ENCODE peak calls at places on chromosome 12, in nine cellular contexts. I is stimulated activated CD8-positive, alpha-beta memory T cell treated with anti-CD3 and anti-CD28 coated beads, Interleukin-15, amount 100 ng/mL, for 24 hours; T is Right ventricle myocardium superior; C is osteocyte; M is Panc1; B is RWPE1; Z is neural progenitor cell; K is EL; V is T follicular helper cell. H is an unnamed sample.

GRCh38 chr12:116528067-116528466 is 31.1 kb upstream of the MAP1LC3B2 start:
- DNase-seq in M (no peak), I (no peak), B (peak), T (no peak), K (peak), V (no peak), C (no peak), Z (no peak), H (no peak)

GRCh38 chr12:70449074-70449757 is 83.1 kb downstream of the KCNMB4 start:
- DNase-seq in Z (no peak), K (peak), V (no peak), I (no peak), M (no peak), C (no peak), T (no peak), B (peak), H (no peak)

GRCh38 chr12:68439368-68440045 is 107.3 kb upstream of the MDM1 start:
- DNase-seq in C (no peak), I (no peak), B (peak), M (no peak), Z (no peak), V (no peak), T (no peak), K (no peak), H (no peak)

GRCh38 chr12:49331360-49332222 is 5.4 kb downstream of the C1QL4 start:
- DNase-seq in T (peak), M (no peak), K (peak), V (no peak), C (no peak), Z (peak), B (peak), I (no peak), H (no peak)

GRCh38 chr12:79274571-79275064 is 410.0 kb downstream of the SYT1 start:
- DNase-seq in K (no peak), V (no peak), B (no peak), C (no peak), M (no peak), Z (no peak), T (no peak), I (no peak), H (no peak)

GRCh38 chr12:29148958-29149690 is at the start of gene FAR2:
- DNase-seq in K (peak), Z (peak), B (no peak), T (peak), C (peak), M (no peak), V (no peak), I (peak), H (no peak)

GRCh38 chr12:553216-554000 is 93.7 kb downstream of the B4GALNT3 start:
- DNase-seq in M (no peak), Z (no peak), V (no peak), C (peak), B (no peak), T (no peak), I (no peak), K (no peak), H (no peak)

GRCh38 chr12:29889737-29890136 is 106.0 kb upstream of the TMTC1 start:
- DNase-seq in B (no peak), M (no peak), C (no peak), K (peak), T (peak), I (no peak), Z (peak), V (no peak), H (no peak)

GRCh38 chr12:93461503-93461902 is 5.8 kb upstream of the MRPL42 start:
- DNase-seq in K (no peak), Z (no peak), M (no peak), V (no peak), B (no peak), C (no peak), I (no peak), T (no peak), H (no peak)

GRCh38 chr12:32679091-32679909 is at the start of gene DNM1L:
- DNase-seq in T (peak), M (peak), V (peak), C (peak), K (peak), Z (peak), I (peak), B (peak), H (peak)

GRCh38 chr12:49881400-49882247 is 22.1 kb downstream of the FAIM2 start:
- DNase-seq in V (no peak), I (no peak), T (no peak), Z (no peak), C (no peak), K (no peak), M (no peak), B (no peak), H (no peak)

GRCh38 chr12:108516511-108517275 is 1.6 kb downstream of the FICD start:
- DNase-seq in B (no peak), V (no peak), M (no peak), C (peak), K (no peak), Z (no peak), I (no peak), T (no peak), H (no peak)

GRCh38 chr12:18747960-18748359 is 10.0 kb downstream of the CAPZA3 start:
- DNase-seq in T (no peak), M (no peak), Z (no peak), B (peak), V (no peak), K (peak), I (no peak), C (no peak), H (no peak)

GRCh38 chr12:1540690-1541089 is 53.7 kb downstream of the FBXL14 start:
- DNase-seq in M (peak), C (no peak), V (no peak), Z (no peak), K (no peak), B (peak), I (no peak), T (no peak), H (no peak)

GRCh38 chr12:51393676-51394545 is 2.7 kb upstream of the GALNT6 start:
- DNase-seq in V (no peak), T (no peak), C (no peak), I (no peak), K (peak), M (peak), B (peak), Z (no peak), H (no peak)

GRCh38 chr12:100043657-100044056 is 58.9 kb upstream of the ANKS1B start:
- DNase-seq in C (no peak), I (no peak), T (no peak), Z (no peak), B (no peak), K (peak), M (no peak), V (no peak), H (no peak)

H was measured in memory B cell.